ENCODE peak calls at places on chromosomes 4 and X, in seven cellular contexts. U is IMR-90; T is AG08395; V is posterior vena cava; S is GM23338; H is activated CD4-positive, alpha-beta T cell treated with anti-CD3 and anti-CD28 coated beads for 24 hours; Q is fibroblast of mammary gland. A is an unnamed sample.

GRCh38 chr4:47719576-47719975 is 118.3 kb downstream of the CORIN start:
- DNase-seq in H (no peak), U (no peak), Q (no peak), S (no peak), T (no peak), V (no peak), A (no peak)

GRCh38 chrX:103404225-103405008 is 28.1 kb downstream of the BEX3 start:
- DNase-seq in T (peak; percentile 66), Q (peak; percentile 88), V (peak; percentile 86), S (peak; percentile 87), U (peak; percentile 91), H (peak; percentile 42), A (peak; percentile 71)

GRCh38 chr4:6529021-6529420 is 46.0 kb upstream of the MAN2B2 start:
- DNase-seq in Q (no peak), H (no peak), U (no peak), T (no peak), V (peak; percentile 68), S (no peak), A (no peak)

GRCh38 chr4:3531306-3531886 is 826 bp downstream of the LRPAP1 start:
- DNase-seq in S (no peak), V (peak; percentile 74), H (no peak), Q (peak; percentile 7), U (no peak), T (no peak), A (no peak)

GRCh38 chr4:3499710-3500109 is 32.5 kb downstream of the LRPAP1 start:
- DNase-seq in S (no peak), V (no peak), U (no peak), H (no peak), Q (no peak), T (no peak), A (no peak)

GRCh38 chr4:184408021-184408710 is 66.2 kb downstream of the IRF2 start:
- DNase-seq in V (no peak), T (peak; percentile 56), Q (peak; percentile 85), S (no peak), U (peak; percentile 92), H (no peak), A (no peak)

GRCh38 chr4:118723369-118723768 is 38.2 kb downstream of the METTL14 start:
- DNase-seq in H (no peak), U (no peak), Q (no peak), V (no peak), T (no peak), S (peak; percentile 20), A (no peak)

GRCh38 chr4:111678466-111678865 is 466.8 kb upstream of the FAM241A start:
- DNase-seq in T (peak; percentile 79), Q (peak; percentile 81), S (no peak), V (no peak), H (no peak), U (peak; percentile 27), A (no peak)

A was measured in Calu3.